ENCODE peak calls at places on chromosomes 5 and 9, in four cellular contexts. G is stimulated activated CD4-positive, alpha-beta T cell treated with anti-CD3 and anti-CD28 coated beads, TNF-alpha, amount 100 ng/mL, for 24 hours; M is GM13976; X is AG04449. P is an unnamed sample.

GRCh38 chr5:129063483-129064136 is 30.9 kb upstream of the ISOC1 start:
- DNase-seq in G (no peak), M (no peak), X (no peak), P (no peak)

GRCh38 chr5:112703866-112704820 is 33.5 kb upstream of the APC start:
- DNase-seq in G (no peak), M (no peak), X (no peak), P (no peak)

GRCh38 chr5:93626801-93627200 is 43.8 kb downstream of the NR2F1 start:
- DNase-seq in G (no peak), M (no peak), X (no peak), P (no peak)

GRCh38 chr5:39109616-39110015 is 35.4 kb upstream of the RICTOR start:
- DNase-seq in G (no peak), M (no peak), X (no peak), P (no peak)

GRCh38 chr5:14188778-14189177 is 45.6 kb downstream of the TRIO start:
- DNase-seq in G (no peak), M (no peak), X (no peak), P (no peak)

GRCh38 chr9:128917151-128917849 is 3.5 kb upstream of the PHYHD1 start:
- DNase-seq in G (no peak), M (no peak), X (no peak), P (no peak)

GRCh38 chr5:306011-306805 is 15.3 kb upstream of the AHRR start:
- DNase-seq in G (no peak), M (no peak), X (no peak), P (no peak)

GRCh38 chr5:53170748-53171349 is 61.3 kb upstream of the MOCS2 start:
- DNase-seq in G (no peak), M (peak), X (no peak), P (no peak)

GRCh38 chr5:61951295-61951694 is 354.7 kb upstream of the KIF2A start:
- DNase-seq in G (no peak), M (no peak), X (no peak), P (no peak)

GRCh38 chr9:129081388-129081889 is 528 bp downstream of the DOLPP1 start:
- DNase-seq in G (no peak), M (peak), X (no peak), P (peak)